ENCODE peak calls at places on chromosomes 1 and 21, in ten cellular contexts. One of them, this sample, is unnamed. For H3K27me3, the result is how much of the 10 kb centered on the place peaks cover.

GRCh38 chr1:19311931-19312781 is at the start of the genes AKR7A2 and SLC66A1:
- DNase-seq in left ventricle myocardium inferior: peak
- DNase-seq in stomach: peak
- DNase-seq in uterus: peak
- DNase-seq in CD4-positive, alpha-beta memory T cell: peak
- DNase-seq in CD8-positive, alpha-beta memory T cell: peak
- DNase-seq in mesendoderm: peak
- DNase-seq in foreskin keratinocyte: peak
- DNase-seq in GM23338: peak
- DNase-seq in upper lobe of right lung: peak
- DNase-seq in this sample: peak

GRCh38 chr1:19101244-19101643 is 108.8 kb downstream of the UBR4 start:
- DNase-seq in left ventricle myocardium inferior: no peak
- DNase-seq in stomach: no peak
- DNase-seq in uterus: no peak
- DNase-seq in CD4-positive, alpha-beta memory T cell: no peak
- DNase-seq in CD8-positive, alpha-beta memory T cell: no peak
- DNase-seq in mesendoderm: no peak
- DNase-seq in foreskin keratinocyte: no peak
- DNase-seq in GM23338: no peak
- DNase-seq in upper lobe of right lung: no peak
- DNase-seq in this sample: no peak

GRCh38 chr1:60697204-60697994 is 385.0 kb upstream of the NFIA start:
- DNase-seq in left ventricle myocardium inferior: no peak
- DNase-seq in stomach: no peak
- DNase-seq in uterus: no peak
- DNase-seq in CD4-positive, alpha-beta memory T cell: no peak
- DNase-seq in CD8-positive, alpha-beta memory T cell: no peak
- DNase-seq in mesendoderm: no peak
- DNase-seq in foreskin keratinocyte: no peak
- DNase-seq in GM23338: no peak
- DNase-seq in upper lobe of right lung: no peak
- DNase-seq in this sample: no peak

GRCh38 chr1:966603-967295 is 467 bp downstream of the PLEKHN1 start:
- DNase-seq in left ventricle myocardium inferior: no peak
- DNase-seq in stomach: peak
- DNase-seq in uterus: peak
- DNase-seq in CD4-positive, alpha-beta memory T cell: peak
- DNase-seq in CD8-positive, alpha-beta memory T cell: peak
- DNase-seq in mesendoderm: peak
- DNase-seq in foreskin keratinocyte: peak
- DNase-seq in GM23338: peak
- DNase-seq in upper lobe of right lung: peak
- DNase-seq in this sample: peak

GRCh38 chr1:48878191-48878940 is 101.7 kb upstream of the BEND5 start:
- DNase-seq in left ventricle myocardium inferior: no peak
- DNase-seq in stomach: no peak
- DNase-seq in uterus: no peak
- DNase-seq in CD4-positive, alpha-beta memory T cell: no peak
- DNase-seq in CD8-positive, alpha-beta memory T cell: no peak
- DNase-seq in mesendoderm: peak
- DNase-seq in foreskin keratinocyte: peak
- DNase-seq in GM23338: no peak
- DNase-seq in upper lobe of right lung: no peak
- DNase-seq in this sample: no peak

GRCh38 chr1:87129038-87129437 is 199.6 kb upstream of the LMO4 start:
- DNase-seq in left ventricle myocardium inferior: no peak
- DNase-seq in stomach: no peak
- DNase-seq in uterus: no peak
- DNase-seq in CD4-positive, alpha-beta memory T cell: no peak
- DNase-seq in CD8-positive, alpha-beta memory T cell: no peak
- DNase-seq in mesendoderm: no peak
- DNase-seq in foreskin keratinocyte: peak
- DNase-seq in GM23338: no peak
- DNase-seq in upper lobe of right lung: no peak
- DNase-seq in this sample: no peak

GRCh38 chr1:159921700-159922498 is 3.4 kb downstream of the TAGLN2 start:
- DNase-seq in left ventricle myocardium inferior: no peak
- DNase-seq in stomach: no peak
- DNase-seq in uterus: peak
- DNase-seq in CD4-positive, alpha-beta memory T cell: no peak
- DNase-seq in CD8-positive, alpha-beta memory T cell: peak
- DNase-seq in mesendoderm: no peak
- DNase-seq in foreskin keratinocyte: no peak
- DNase-seq in GM23338: no peak
- DNase-seq in upper lobe of right lung: peak
- DNase-seq in this sample: no peak

GRCh38 chr1:244779410-244779809 is 56.0 kb upstream of the COX20 start:
- DNase-seq in left ventricle myocardium inferior: no peak
- DNase-seq in stomach: no peak
- DNase-seq in uterus: no peak
- DNase-seq in CD4-positive, alpha-beta memory T cell: no peak
- DNase-seq in CD8-positive, alpha-beta memory T cell: no peak
- DNase-seq in mesendoderm: no peak
- DNase-seq in foreskin keratinocyte: peak
- DNase-seq in GM23338: no peak
- DNase-seq in upper lobe of right lung: no peak
- DNase-seq in this sample: no peak

GRCh38 chr1:183291216-183291762 is 105.2 kb downstream of the LAMC2 start:
- DNase-seq in left ventricle myocardium inferior: no peak
- DNase-seq in stomach: no peak
- DNase-seq in uterus: no peak
- DNase-seq in CD4-positive, alpha-beta memory T cell: no peak
- DNase-seq in CD8-positive, alpha-beta memory T cell: no peak
- DNase-seq in mesendoderm: peak
- DNase-seq in foreskin keratinocyte: no peak
- DNase-seq in GM23338: no peak
- DNase-seq in upper lobe of right lung: no peak
- DNase-seq in this sample: no peak

GRCh38 chr1:228236744-228237143 is 28.9 kb downstream of the OBSCN start:
- DNase-seq in left ventricle myocardium inferior: no peak
- DNase-seq in stomach: peak
- DNase-seq in uterus: no peak
- DNase-seq in CD4-positive, alpha-beta memory T cell: no peak
- DNase-seq in CD8-positive, alpha-beta memory T cell: no peak
- DNase-seq in mesendoderm: peak
- DNase-seq in foreskin keratinocyte: no peak
- DNase-seq in GM23338: peak
- DNase-seq in upper lobe of right lung: no peak
- DNase-seq in this sample: no peak

GRCh38 chr1:20165522-20165951 is 20.4 kb upstream of the UBXN10 start:
- DNase-seq in left ventricle myocardium inferior: no peak
- DNase-seq in stomach: no peak
- DNase-seq in uterus: no peak
- DNase-seq in CD4-positive, alpha-beta memory T cell: no peak
- DNase-seq in CD8-positive, alpha-beta memory T cell: no peak
- DNase-seq in mesendoderm: peak
- DNase-seq in foreskin keratinocyte: no peak
- DNase-seq in GM23338: peak
- DNase-seq in upper lobe of right lung: no peak
- DNase-seq in this sample: no peak

GRCh38 chr21:42561742-42562141 is 48.1 kb downstream of the SLC37A1 start:
- DNase-seq in left ventricle myocardium inferior: no peak
- DNase-seq in stomach: no peak
- DNase-seq in uterus: no peak
- DNase-seq in CD4-positive, alpha-beta memory T cell: no peak
- DNase-seq in CD8-positive, alpha-beta memory T cell: no peak
- DNase-seq in mesendoderm: no peak
- DNase-seq in foreskin keratinocyte: no peak
- DNase-seq in GM23338: no peak
- DNase-seq in upper lobe of right lung: peak
- DNase-seq in this sample: peak

GRCh38 chr1:91643431-91643830 is 142.8 kb downstream of the CDC7 start:
- DNase-seq in left ventricle myocardium inferior: no peak
- DNase-seq in stomach: no peak
- DNase-seq in uterus: no peak
- DNase-seq in CD4-positive, alpha-beta memory T cell: no peak
- DNase-seq in CD8-positive, alpha-beta memory T cell: no peak
- DNase-seq in mesendoderm: no peak
- DNase-seq in foreskin keratinocyte: no peak
- DNase-seq in GM23338: no peak
- DNase-seq in upper lobe of right lung: no peak
- DNase-seq in this sample: no peak

GRCh38 chr1:26094677-26095383 is 16.8 kb upstream of the PDIK1L start:
- DNase-seq in left ventricle myocardium inferior: peak
- DNase-seq in stomach: no peak
- DNase-seq in uterus: peak
- DNase-seq in CD4-positive, alpha-beta memory T cell: no peak
- DNase-seq in CD8-positive, alpha-beta memory T cell: no peak
- DNase-seq in mesendoderm: peak
- DNase-seq in foreskin keratinocyte: peak
- DNase-seq in GM23338: peak
- DNase-seq in upper lobe of right lung: no peak
- DNase-seq in this sample: no peak

DNA sequence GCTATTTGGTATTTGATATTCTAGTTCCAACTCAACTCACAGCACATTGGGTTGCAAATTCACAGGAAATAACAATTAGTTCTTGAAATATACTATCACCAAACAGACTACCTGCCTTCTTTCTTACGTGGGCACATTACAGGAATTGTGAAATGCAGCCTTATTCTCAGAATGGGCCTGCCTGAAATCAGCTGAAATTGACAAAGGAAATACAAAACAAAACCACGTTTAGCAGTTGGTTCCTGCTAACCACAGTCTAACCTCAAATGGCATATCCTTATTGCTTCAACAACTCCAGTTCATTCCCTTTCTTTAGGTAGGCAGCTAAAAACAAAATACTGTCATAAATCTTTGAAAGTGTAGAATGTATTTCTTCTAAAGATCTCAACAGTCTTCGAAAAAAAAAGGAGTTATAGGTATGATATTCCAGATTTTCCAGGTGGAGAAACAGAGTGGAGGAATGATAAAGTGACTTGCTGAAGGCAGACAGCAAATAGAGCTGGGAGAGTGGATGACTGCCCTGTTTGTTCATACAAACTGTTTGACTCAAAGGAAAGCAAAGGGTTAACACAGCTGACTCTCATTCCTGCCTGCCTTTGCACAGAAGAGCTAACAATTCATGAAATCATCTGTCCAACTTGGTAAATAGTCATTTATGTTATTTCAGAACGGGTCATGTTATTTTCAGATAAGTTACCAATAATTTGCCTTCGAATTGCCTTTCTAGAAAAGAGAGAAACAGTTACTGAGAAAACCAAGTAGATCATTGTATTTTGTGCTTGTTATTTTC is 1.6 kb upstream of the GREM2 start:
- DNase-seq in left ventricle myocardium inferior: no peak
- DNase-seq in stomach: no peak
- DNase-seq in uterus: no peak
- DNase-seq in CD4-positive, alpha-beta memory T cell: no peak
- DNase-seq in CD8-positive, alpha-beta memory T cell: no peak
- DNase-seq in mesendoderm: no peak
- DNase-seq in foreskin keratinocyte: no peak
- DNase-seq in GM23338: peak
- DNase-seq in upper lobe of right lung: no peak
- DNase-seq in this sample: no peak
- H3K27me3 ChIP-seq in left ventricle myocardium inferior: half or more
- H3K27me3 ChIP-seq in stomach: under half
- H3K27me3 ChIP-seq in uterus: under half
- H3K27me3 ChIP-seq in CD4-positive, alpha-beta memory T cell: under half
- H3K27me3 ChIP-seq in CD8-positive, alpha-beta memory T cell: under half
- H3K27me3 ChIP-seq in mesendoderm: under half
- H3K27me3 ChIP-seq in foreskin keratinocyte: under half
- H3K27me3 ChIP-seq in GM23338: under half
- H3K27me3 ChIP-seq in upper lobe of right lung: under half
- H3K27me3 ChIP-seq in this sample: under half

GRCh38 chr1:202691846-202692245 is 18.4 kb downstream of the SYT2 start:
- DNase-seq in left ventricle myocardium inferior: no peak
- DNase-seq in stomach: no peak
- DNase-seq in uterus: no peak
- DNase-seq in CD4-positive, alpha-beta memory T cell: no peak
- DNase-seq in CD8-positive, alpha-beta memory T cell: no peak
- DNase-seq in mesendoderm: no peak
- DNase-seq in foreskin keratinocyte: no peak
- DNase-seq in GM23338: no peak
- DNase-seq in upper lobe of right lung: peak
- DNase-seq in this sample: no peak
- H3K27me3 ChIP-seq in left ventricle myocardium inferior: half or more
- H3K27me3 ChIP-seq in stomach: under half
- H3K27me3 ChIP-seq in uterus: under half
- H3K27me3 ChIP-seq in CD4-positive, alpha-beta memory T cell: under half
- H3K27me3 ChIP-seq in CD8-positive, alpha-beta memory T cell: under half
- H3K27me3 ChIP-seq in mesendoderm: under half
- H3K27me3 ChIP-seq in foreskin keratinocyte: under half
- H3K27me3 ChIP-seq in GM23338: under half
- H3K27me3 ChIP-seq in upper lobe of right lung: under half
- H3K27me3 ChIP-seq in this sample: under half

DNA sequence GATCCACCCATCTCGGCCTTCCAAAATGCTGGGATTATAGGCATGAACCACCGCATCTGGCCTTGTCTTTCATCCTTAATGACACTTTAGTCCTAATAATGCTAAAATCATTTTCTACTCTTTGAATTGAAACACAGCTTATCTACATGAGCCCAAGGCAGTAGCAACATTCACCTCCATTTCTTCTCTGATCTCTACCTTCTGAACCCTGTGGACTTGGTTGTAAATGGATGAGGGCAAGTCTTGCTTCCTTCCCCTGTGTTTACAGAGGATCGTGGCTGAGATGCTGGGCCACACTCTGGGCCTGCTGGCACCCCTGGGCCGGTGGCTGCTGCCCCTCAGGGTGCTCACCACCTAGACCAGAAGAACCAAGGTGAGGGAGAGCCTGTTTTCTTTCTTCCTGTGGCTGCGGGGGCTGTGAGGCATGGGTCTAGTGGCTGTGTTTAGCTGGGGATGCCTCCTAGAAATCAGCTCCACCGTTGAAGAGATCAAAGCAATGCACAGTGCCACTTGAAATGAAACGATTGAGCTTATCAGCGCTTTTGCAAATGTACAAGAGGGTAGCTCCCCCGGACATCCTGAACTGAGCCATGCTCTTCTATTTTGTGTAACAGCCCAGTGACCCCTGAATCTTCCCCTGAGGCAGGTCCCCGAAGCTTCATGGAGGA is 32.2 kb upstream of the LGALS8 start:
- DNase-seq in left ventricle myocardium inferior: no peak
- DNase-seq in stomach: no peak
- DNase-seq in uterus: no peak
- DNase-seq in CD4-positive, alpha-beta memory T cell: no peak
- DNase-seq in CD8-positive, alpha-beta memory T cell: no peak
- DNase-seq in mesendoderm: no peak
- DNase-seq in foreskin keratinocyte: no peak
- DNase-seq in GM23338: no peak
- DNase-seq in upper lobe of right lung: no peak
- DNase-seq in this sample: no peak
- H3K27me3 ChIP-seq in left ventricle myocardium inferior: under half
- H3K27me3 ChIP-seq in stomach: under half
- H3K27me3 ChIP-seq in uterus: under half
- H3K27me3 ChIP-seq in CD4-positive, alpha-beta memory T cell: under half
- H3K27me3 ChIP-seq in CD8-positive, alpha-beta memory T cell: under half
- H3K27me3 ChIP-seq in mesendoderm: under half
- H3K27me3 ChIP-seq in foreskin keratinocyte: under half
- H3K27me3 ChIP-seq in GM23338: under half
- H3K27me3 ChIP-seq in upper lobe of right lung: under half
- H3K27me3 ChIP-seq in this sample: under half

DNA sequence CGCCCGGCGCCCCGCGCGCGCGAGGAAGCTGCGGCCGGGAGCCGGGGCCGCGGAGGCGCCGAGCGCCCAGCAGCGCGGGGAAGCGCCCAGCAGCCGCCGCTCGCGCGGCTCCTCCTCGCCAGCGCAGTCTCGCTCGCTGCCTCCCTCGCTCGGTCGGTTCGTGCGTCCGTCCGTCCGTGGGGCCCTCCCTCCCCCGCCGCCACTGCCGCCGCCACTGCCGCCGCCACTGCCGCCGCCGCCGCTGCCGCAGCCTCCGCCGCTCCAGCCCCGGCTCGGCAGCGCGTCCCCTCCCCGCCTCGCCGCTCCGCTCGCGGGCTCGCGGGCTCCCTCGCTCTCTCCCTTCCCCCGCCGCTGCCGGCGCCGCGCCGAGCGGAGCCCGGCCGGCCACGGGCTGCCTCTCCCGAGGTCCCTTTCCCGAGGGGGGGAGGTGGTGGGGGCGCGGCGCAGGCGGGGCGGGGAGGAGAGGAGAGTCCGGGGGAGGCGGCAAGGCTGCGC is at the start of gene KCND3:
- DNase-seq in left ventricle myocardium inferior: peak
- DNase-seq in stomach: peak
- DNase-seq in uterus: no peak
- DNase-seq in CD4-positive, alpha-beta memory T cell: no peak
- DNase-seq in CD8-positive, alpha-beta memory T cell: no peak
- DNase-seq in mesendoderm: peak
- DNase-seq in foreskin keratinocyte: no peak
- DNase-seq in GM23338: peak
- DNase-seq in upper lobe of right lung: peak
- DNase-seq in this sample: peak
- H3K27me3 ChIP-seq in left ventricle myocardium inferior: under half
- H3K27me3 ChIP-seq in stomach: under half
- H3K27me3 ChIP-seq in uterus: under half
- H3K27me3 ChIP-seq in CD4-positive, alpha-beta memory T cell: under half
- H3K27me3 ChIP-seq in CD8-positive, alpha-beta memory T cell: under half
- H3K27me3 ChIP-seq in mesendoderm: under half
- H3K27me3 ChIP-seq in foreskin keratinocyte: under half
- H3K27me3 ChIP-seq in GM23338: half or more
- H3K27me3 ChIP-seq in upper lobe of right lung: under half
- H3K27me3 ChIP-seq in this sample: under half

This sample was measured in Caco-2.